ENCODE peak calls at places on chromosomes 6 and 20, in seven cellular contexts. K is CD8-positive, alpha-beta memory T cell; C is endodermal cell; Q is PC-9; N is upper lobe of right lung; F is tibial artery; O is IMR-90. A is an unnamed sample. For H3K4me1, the result is how much of the 10 kb centered on the place peaks cover.

GRCh38 chr6:161850572-161850971 is 576.7 kb upstream of the AGPAT4 start:
- DNase-seq in K (no peak), C (no peak), Q (no peak), N (no peak), F (no peak), O (no peak), A (no peak)

GRCh38 chr6:37209461-37210205 is 39.7 kb downstream of the PIM1 start:
- DNase-seq in K (no peak), C (peak), Q (no peak), N (no peak), F (no peak), O (no peak), A (no peak)

GRCh38 chr20:31861346-31862156 is 8.8 kb downstream of the DUSP15 start:
- DNase-seq in K (peak), C (peak), Q (no peak), N (peak), F (no peak), O (peak), A (no peak)

GRCh38 chr6:42451146-42451594 is 556 bp downstream of the TRERF1 start:
- DNase-seq in K (no peak), C (no peak), Q (no peak), N (no peak), F (no peak), O (no peak), A (no peak)

GRCh38 chr6:150877928-150878327 is 12.4 kb downstream of the MTHFD1L start:
- DNase-seq in K (no peak), C (no peak), Q (no peak), N (no peak), F (no peak), O (no peak), A (no peak)

GRCh38 chr20:49568491-49569151 is 684 bp upstream of the PTGIS start:
- DNase-seq in K (no peak), C (peak), Q (no peak), N (no peak), F (peak), O (no peak), A (no peak)

GRCh38 chr6:87945966-87946365 is 101.7 kb upstream of the SPACA1 start:
- DNase-seq in K (no peak), C (no peak), Q (no peak), N (no peak), F (peak), O (no peak), A (peak)

GRCh38 chr6:127464881-127465459 is 5.8 kb upstream of the KIAA0408 start:
- DNase-seq in K (peak), C (peak), Q (peak), N (peak), F (peak), O (peak), A (peak)

GRCh38 chr6:73691512-73691911 is 4.5 kb upstream of the CD109 start:
- DNase-seq in K (no peak), C (no peak), Q (no peak), N (no peak), F (no peak), O (peak), A (no peak)

GRCh38 chr6:27303613-27304272 is 8.3 kb downstream of the POM121L2 start:
- DNase-seq in K (no peak), C (peak), Q (no peak), N (no peak), F (no peak), O (no peak), A (no peak)

GRCh38 chr20:58659841-58660240 is 8.8 kb downstream of the STX16 start:
- DNase-seq in K (no peak), C (peak), Q (peak), N (no peak), F (no peak), O (no peak), A (no peak)

GRCh38 chr6:26217714-26218075 is 130.5 kb downstream of the HFE start:
- DNase-seq in K (no peak), C (peak), Q (peak), N (no peak), F (no peak), O (no peak), A (no peak)

GRCh38 chr20:63741354-63741675 is 1.7 kb downstream of the SLC2A4RG start:
- DNase-seq in K (no peak), C (no peak), Q (no peak), N (no peak), F (no peak), O (no peak), A (no peak)

GRCh38 chr6:155310596-155310995 is 3.7 kb downstream of the TFB1M start:
- DNase-seq in K (no peak), C (no peak), Q (no peak), N (no peak), F (no peak), O (peak), A (no peak)

GRCh38 chr6:8499540-8499939 is 64.2 kb upstream of the SLC35B3 start:
- DNase-seq in K (no peak), C (no peak), Q (no peak), N (no peak), F (no peak), O (no peak), A (no peak)

GRCh38 chr6:52553158-52553557 is 23.7 kb downstream of the TRAM2 start:
- DNase-seq in K (no peak), C (no peak), Q (no peak), N (no peak), F (no peak), O (no peak), A (no peak)

GRCh38 chr6:2157441-2158127 is 87.8 kb downstream of the GMDS start:
- DNase-seq in K (no peak), C (no peak), Q (peak), N (no peak), F (no peak), O (peak), A (no peak)

GRCh38 chr20:23096986-23097520 is 10.9 kb upstream of the CD93 start:
- DNase-seq in K (no peak), C (no peak), Q (no peak), N (no peak), F (no peak), O (no peak), A (no peak)

GRCh38 chr6:73942581-73942980 is 246.6 kb downstream of the CD109 start:
- DNase-seq in K (no peak), C (peak), Q (peak), N (no peak), F (no peak), O (peak), A (no peak)

GRCh38 chr6:81491486-81492101 is 260.9 kb downstream of the TENT5A start:
- DNase-seq in K (no peak), C (no peak), Q (no peak), N (no peak), F (no peak), O (no peak), A (no peak)

GRCh38 chr6:69663215-69663614 is 133.6 kb downstream of the LMBRD1 start:
- DNase-seq in K (no peak), C (no peak), Q (no peak), N (no peak), F (no peak), O (no peak), A (no peak)

GRCh38 chr6:1043458-1043836 is 268.5 kb upstream of the FOXQ1 start:
- DNase-seq in K (no peak), C (no peak), Q (no peak), N (no peak), F (no peak), O (no peak), A (no peak)

GRCh38 chr6:30129270-30129669 is 6.7 kb upstream of the TRIM40 start:
- DNase-seq in K (no peak), C (no peak), Q (no peak), N (no peak), F (no peak), O (no peak), A (no peak)

DNA sequence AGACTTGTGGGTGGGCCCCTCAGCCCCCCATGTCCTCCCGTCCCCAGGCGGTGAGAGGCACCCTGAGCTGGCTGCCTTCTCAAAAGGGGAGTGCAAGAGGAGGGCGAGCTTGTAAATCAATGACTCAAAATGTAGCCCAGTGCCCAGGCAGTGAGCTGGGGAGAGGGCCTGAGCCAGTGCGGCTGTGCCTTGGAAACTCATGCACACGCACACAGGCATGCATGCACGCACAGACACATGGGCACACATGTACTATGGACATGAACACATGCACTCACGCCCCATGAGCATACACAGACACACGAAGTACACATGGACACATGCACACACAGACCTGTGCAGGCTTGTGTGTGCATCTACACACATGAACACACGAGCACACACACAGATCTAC is 133.5 kb downstream of the TAF4 start:
- DNase-seq in K (no peak), C (no peak), Q (no peak), N (peak), F (peak), O (no peak), A (no peak)
- H3K27ac ChIP-seq in K (no peak), C (no peak), Q (no peak), N (no peak), F (no peak), O (no peak), A (no peak)

GRCh38 chr6:159980474-159980873 is 11.6 kb downstream of the IGF2R start:
- DNase-seq in K (no peak), C (no peak), Q (no peak), N (no peak), F (no peak), O (no peak), A (no peak)

GRCh38 chr6:159979136-159979874 is 10.4 kb downstream of the IGF2R start:
- DNase-seq in K (peak), C (peak), Q (peak), N (no peak), F (no peak), O (peak), A (no peak)

GRCh38 chr6:159982726-159983506 is 14.0 kb downstream of the IGF2R start:
- DNase-seq in K (no peak), C (no peak), Q (no peak), N (no peak), F (no peak), O (peak), A (no peak)

GRCh38 chr6:159981591-159982245 is 12.8 kb downstream of the IGF2R start:
- DNase-seq in K (no peak), C (no peak), Q (no peak), N (no peak), F (peak), O (peak), A (peak)

DNA sequence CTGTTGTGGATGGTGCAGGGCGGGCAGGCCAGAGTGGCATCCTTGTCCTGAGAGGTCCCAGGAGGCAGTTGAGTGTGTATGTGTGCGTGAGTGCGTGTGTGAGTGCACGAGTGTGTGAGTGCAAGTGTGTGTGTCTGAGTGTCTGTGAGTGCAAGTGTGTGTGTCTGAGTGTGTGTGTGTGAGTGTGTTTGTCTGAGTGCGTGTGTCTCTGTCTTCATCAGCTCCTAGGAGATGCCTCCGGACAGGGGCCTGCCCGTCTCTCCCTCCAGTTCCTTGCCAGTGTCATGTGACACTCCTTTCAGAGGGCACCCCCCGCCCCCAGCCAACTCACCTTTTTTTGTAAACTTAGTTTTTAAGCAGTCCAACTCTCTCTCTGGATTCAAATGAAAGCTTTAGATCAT is 12.3 kb downstream of the IGF2R start:
- DNase-seq in K (no peak), C (no peak), Q (no peak), N (no peak), F (no peak), O (no peak), A (no peak)
- H3K4me1 ChIP-seq in K (half or more), C (under half), Q (under half), N (half or more), F (under half), O (under half), A (under half)

GRCh38 chr6:170445487-170445886 is 107.6 kb downstream of the PSMB1 start:
- DNase-seq in K (no peak), C (peak), Q (no peak), N (peak), F (no peak), O (no peak), A (no peak)
- H3K27ac ChIP-seq in K (no peak), C (no peak), Q (no peak), N (no peak), F (no peak), O (no peak), A (no peak)

DNA sequence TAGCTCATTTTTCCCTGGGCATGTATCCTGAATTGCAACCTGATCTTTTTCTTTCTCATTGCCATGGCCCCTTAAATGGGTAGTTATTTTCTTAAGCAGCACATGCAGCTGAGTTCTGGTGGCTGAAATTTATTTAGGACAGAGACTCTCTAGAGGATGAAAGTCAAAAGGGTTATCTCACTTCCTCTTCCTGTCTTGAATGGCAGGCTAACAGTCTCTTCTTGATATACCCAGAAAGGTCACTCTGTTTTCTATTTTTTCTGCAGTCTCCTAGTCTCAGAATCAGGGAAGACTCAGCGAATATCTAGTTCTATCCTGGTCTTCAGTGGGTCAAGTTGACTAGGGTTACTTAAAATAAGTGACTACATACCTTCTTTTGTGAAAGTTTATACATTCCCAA is 243.3 kb downstream of the EPHA7 start:
- DNase-seq in K (no peak), C (no peak), Q (no peak), N (no peak), F (no peak), O (no peak), A (no peak)
- H3K4me1 ChIP-seq in K (under half), C (under half), Q (under half), N (under half), F (under half), O (under half), A (under half)

GRCh38 chr6:79947191-79948173 is at the start of gene ELOVL4:
- DNase-seq in K (peak), C (peak), Q (no peak), N (peak), F (peak), O (peak), A (peak)
- H3K27ac ChIP-seq in K (no peak), C (no peak), Q (no peak), N (no peak), F (peak), O (peak), A (peak)

GRCh38 chr20:1486566-1486965 is 4.7 kb downstream of the SIRPB2 start:
- DNase-seq in K (no peak), C (no peak), Q (no peak), N (no peak), F (no peak), O (no peak), A (no peak)
- H3K4me1 ChIP-seq in K (under half), C (under half), Q (half or more), N (under half), F (under half), O (under half), A (under half)

GRCh38 chr6:13630499-13630898 is 15.4 kb downstream of the NOL7 start:
- DNase-seq in K (no peak), C (no peak), Q (no peak), N (no peak), F (no peak), O (no peak), A (no peak)
- H3K27ac ChIP-seq in K (no peak), C (no peak), Q (no peak), N (no peak), F (no peak), O (no peak), A (no peak)

DNA sequence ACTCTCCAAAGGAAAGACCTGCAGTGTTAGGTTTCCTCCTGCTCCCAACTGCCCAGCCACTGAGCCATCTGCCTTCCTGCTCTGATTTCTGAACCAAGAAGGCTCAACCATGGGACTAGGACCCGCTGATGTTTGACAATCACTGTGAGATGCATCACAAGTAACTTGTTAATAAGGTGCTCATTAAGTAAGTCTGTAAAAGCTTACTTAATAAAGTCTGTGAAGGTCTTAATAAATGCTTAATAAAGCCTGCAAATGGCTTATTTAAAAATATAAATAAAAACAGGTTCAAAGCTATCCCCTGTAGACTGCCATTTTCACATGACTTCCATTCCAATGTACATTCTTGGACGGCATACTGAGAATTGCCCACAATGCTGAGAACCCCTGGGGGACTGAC is 19.8 kb downstream of the KIF13A start:
- DNase-seq in K (no peak), C (no peak), Q (no peak), N (no peak), F (no peak), O (no peak), A (no peak)
- H3K4me1 ChIP-seq in K (under half), C (under half), Q (under half), N (under half), F (under half), O (under half), A (under half)

DNA sequence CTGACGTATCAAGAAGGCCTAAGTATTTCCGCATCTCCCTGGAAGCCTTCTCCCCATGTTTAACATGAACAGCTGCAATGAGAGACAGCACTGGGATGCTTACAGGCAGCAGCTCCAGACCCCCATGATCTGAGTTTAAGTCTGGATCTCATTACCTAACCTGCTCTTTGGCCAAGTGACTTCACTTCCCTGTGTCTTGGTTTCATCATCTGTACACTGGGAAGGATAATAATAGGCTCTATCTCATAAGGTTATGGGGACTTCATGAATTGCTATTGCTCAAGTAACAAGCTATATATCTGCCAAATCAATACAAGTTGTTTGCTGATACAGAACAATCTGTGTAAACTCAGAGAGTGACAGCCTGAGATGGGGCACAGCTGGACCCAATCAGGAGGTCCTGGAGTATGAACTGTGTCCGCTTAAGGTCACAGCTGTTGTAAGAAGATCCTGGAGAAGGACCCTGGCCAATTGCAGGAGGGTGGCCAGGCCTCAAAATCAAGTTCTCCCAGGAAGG is 56.0 kb downstream of the TGM2 start:
- DNase-seq in K (no peak), C (peak), Q (no peak), N (no peak), F (peak), O (peak), A (peak)
- H3K27ac ChIP-seq in K (no peak), C (no peak), Q (peak), N (peak), F (peak), O (peak), A (peak)

GRCh38 chr20:45337367-45338120 is 10.7 kb downstream of the SDC4 start:
- DNase-seq in K (no peak), C (peak), Q (peak), N (peak), F (no peak), O (peak), A (no peak)

GRCh38 chr20:45339084-45339483 is 9.1 kb downstream of the SDC4 start:
- DNase-seq in K (no peak), C (no peak), Q (no peak), N (no peak), F (no peak), O (no peak), A (no peak)

GRCh38 chr20:45338121-45339030 is 9.8 kb downstream of the SDC4 start:
- DNase-seq in K (no peak), C (no peak), Q (no peak), N (no peak), F (no peak), O (no peak), A (no peak)

GRCh38 chr20:45339799-45340198 is 8.4 kb downstream of the SDC4 start:
- DNase-seq in K (no peak), C (no peak), Q (no peak), N (no peak), F (no peak), O (no peak), A (no peak)

GRCh38 chr20:45336530-45337366 is 11.5 kb downstream of the SDC4 start:
- DNase-seq in K (no peak), C (no peak), Q (peak), N (no peak), F (peak), O (peak), A (no peak)
- H3K4me1 ChIP-seq in K (under half), C (under half), Q (half or more), N (under half), F (half or more), O (under half), A (under half)